ENCODE peak calls at places on chromosomes 1 and 21, in eight cellular contexts. E is HT1080; Z is RKO; M is NT2/D1; N is Panc1; X is glutamatergic neuron; F is effector CD4-positive, alpha-beta T cell; K is skeletal muscle cell. U is an unnamed sample.

GRCh38 chr21:45889115-45889708 is 92.4 kb upstream of the COL6A1 start:
- DNase-seq in Z (no peak), X (no peak), F (no peak), E (no peak), K (no peak), N (no peak), M (no peak), U (no peak)

GRCh38 chr1:107782192-107782845 is 182.7 kb downstream of the VAV3 start:
- DNase-seq in N (no peak), E (peak; percentile 52), X (no peak), M (peak; percentile 35), F (peak; percentile 58), Z (peak; percentile 45), K (peak; percentile 4), U (peak; percentile 80)

GRCh38 chr1:193031431-193031830 is 27.7 kb downstream of the UCHL5 start:
- DNase-seq in N (no peak), E (no peak), Z (peak; percentile 64), M (no peak), X (no peak), F (no peak), K (no peak), U (no peak)

GRCh38 chr21:43364851-43365424 is 62.0 kb downstream of the SIK1 start:
- DNase-seq in M (no peak), N (no peak), X (no peak), F (no peak), Z (no peak), E (no peak), K (no peak), U (no peak)

GRCh38 chr1:102724741-102725140 is 383.6 kb downstream of the COL11A1 start:
- DNase-seq in M (no peak), X (no peak), N (no peak), K (no peak), Z (no peak), F (no peak), E (no peak), U (no peak)

GRCh38 chr1:15727021-15727420 is 9.0 kb upstream of the SLC25A34 start:
- DNase-seq in Z (no peak), X (no peak), K (no peak), E (no peak), N (no peak), M (no peak), F (no peak), U (no peak)

GRCh38 chr1:233606813-233607212 is 7.1 kb upstream of the KCNK1 start:
- DNase-seq in F (no peak), X (no peak), Z (no peak), M (no peak), E (no peak), N (no peak), K (no peak), U (no peak)

GRCh38 chr1:32763221-32763620 is 53.9 kb downstream of the YARS1 start:
- DNase-seq in X (no peak), Z (no peak), F (no peak), M (no peak), N (no peak), E (no peak), K (no peak), U (no peak)

GRCh38 chr1:227895828-227896685 is 51.7 kb downstream of the WNT9A start:
- DNase-seq in N (no peak), X (peak; percentile 22), F (peak; percentile 1), E (peak; percentile 50), K (no peak), Z (no peak), M (no peak), U (peak; percentile 79)

GRCh38 chr21:17802568-17802967 is 16.6 kb downstream of the C21orf91 start:
- DNase-seq in K (peak; percentile 77), N (no peak), E (peak; percentile 45), X (no peak), M (no peak), F (no peak), Z (peak; percentile 55), U (no peak)

GRCh38 chr1:178537445-178538090 is 24.7 kb downstream of the TEX35 start:
- DNase-seq in N (no peak), K (no peak), X (no peak), E (no peak), M (no peak), F (no peak), Z (no peak), U (no peak)

GRCh38 chr1:94246692-94247145 is 9.3 kb upstream of the ARHGAP29 start:
- DNase-seq in M (no peak), Z (no peak), F (no peak), K (no peak), X (no peak), N (no peak), E (peak; percentile 55), U (no peak)

GRCh38 chr1:231340328-231341013 is 2.4 kb downstream of the SPRTN start:
- DNase-seq in Z (no peak), X (no peak), E (no peak), F (no peak), K (no peak), M (no peak), N (no peak), U (no peak)

GRCh38 chr21:45630066-45630694 is 13.3 kb upstream of the PCBP3 start:
- DNase-seq in E (no peak), X (no peak), N (no peak), F (no peak), K (no peak), Z (no peak), M (no peak), U (no peak)

GRCh38 chr1:24413350-24414163 is at the start of gene STPG1:
- DNase-seq in K (no peak), E (peak; percentile 87), M (peak; percentile 92), X (peak; percentile 59), Z (peak; percentile 85), F (peak; percentile 45), N (peak; percentile 98), U (peak; percentile 82)

GRCh38 chr1:15799928-15800835 is 7.3 kb downstream of the UQCRHL start:
- DNase-seq in K (no peak), X (no peak), Z (peak; percentile 45), E (peak; percentile 86), F (no peak), N (peak; percentile 90), M (peak; percentile 25), U (no peak)

GRCh38 chr1:37945743-37946702 is 830 bp downstream of the INPP5B start:
- DNase-seq in E (peak; percentile 83), F (no peak), N (no peak), X (peak; percentile 25), M (no peak), Z (peak; percentile 81), K (peak; percentile 91), U (no peak)

GRCh38 chr1:76040327-76040868 is 34.1 kb upstream of the ST6GALNAC3 start:
- DNase-seq in E (no peak), X (no peak), M (no peak), Z (no peak), K (no peak), N (no peak), F (no peak), U (no peak)

GRCh38 chr1:37633040-37633949 is 1.4 kb downstream of the RSPO1 start:
- DNase-seq in N (no peak), K (no peak), M (no peak), F (no peak), E (no peak), X (no peak), Z (no peak), U (no peak)

GRCh38 chr1:176241385-176242015 is 34.4 kb upstream of the COP1 start:
- DNase-seq in X (no peak), Z (peak; percentile 95), E (peak; percentile 85), F (no peak), M (peak; percentile 22), N (peak; percentile 43), K (peak; percentile 85), U (no peak)

GRCh38 chr1:26281091-26281958 is 1.4 kb downstream of the SH3BGRL3 start:
- DNase-seq in F (no peak), M (no peak), N (no peak), E (no peak), Z (no peak), K (no peak), X (no peak), U (no peak)

U was measured in head of caudate nucleus.